ENCODE peak calls at places on chromosome 14, in four cellular contexts. G is esophagus squamous epithelium, R is upper lobe of right lung, Q is left lung. C is an unnamed sample.

GRCh38 chr14:62436256-62436655 is 609.0 kb downstream of the KCNH5 start:
- DNase-seq in Q (no peak), G (no peak), R (no peak), C (no peak)

GRCh38 chr14:100531591-100532121 is 55.6 kb downstream of the BEGAIN start:
- DNase-seq in R (peak), G (no peak), Q (peak), C (no peak)

GRCh38 chr14:101191882-101192660 is 288.5 kb upstream of the RTL1 start:
- DNase-seq in Q (peak), R (no peak), G (no peak), C (no peak)

GRCh38 chr14:31360919-31361662 is 59.3 kb downstream of the HEATR5A start:
- DNase-seq in G (no peak), R (no peak), Q (no peak), C (peak)

GRCh38 chr14:79378020-79378419 is 833.3 kb downstream of the DIO2 start:
- DNase-seq in G (no peak), Q (no peak), R (no peak), C (no peak)

GRCh38 chr14:64722842-64723447 is 18.7 kb downstream of the PLEKHG3 start:
- DNase-seq in Q (no peak), G (no peak), R (no peak), C (no peak)

GRCh38 chr14:100287202-100287997 is 18.8 kb downstream of the SLC25A29 start:
- DNase-seq in Q (no peak), G (no peak), R (peak), C (no peak)

GRCh38 chr14:29264865-29265264 is 498.3 kb downstream of the FOXG1 start:
- DNase-seq in G (no peak), Q (no peak), R (no peak), C (no peak)

GRCh38 chr14:80958258-80958657 is 2.8 kb downstream of the TSHR start:
- DNase-seq in Q (no peak), G (no peak), R (no peak), C (no peak)

GRCh38 chr14:76917158-76917596 is 91.0 kb downstream of the LRRC74A start:
- DNase-seq in R (no peak), Q (peak), G (no peak), C (peak)

GRCh38 chr14:90999299-90999698 is 61.1 kb downstream of the RPS6KA5 start:
- DNase-seq in G (no peak), Q (no peak), R (no peak), C (no peak)

GRCh38 chr14:19800282-19801117 is 3.1 kb upstream of the OR4N2 start:
- DNase-seq in G (no peak), Q (no peak), R (peak), C (no peak)

GRCh38 chr14:68552597-68552996 is 240.3 kb downstream of the ZFP36L1 start:
- DNase-seq in G (no peak), R (no peak), Q (no peak), C (peak)

GRCh38 chr14:64870160-64870559 is 9.5 kb downstream of the SPTB start:
- DNase-seq in G (no peak), Q (no peak), R (no peak), C (no peak)

GRCh38 chr14:23186913-23187654 is 3.6 kb upstream of the SLC7A8 start:
- DNase-seq in G (no peak), R (no peak), Q (no peak), C (peak)

GRCh38 chr14:64688028-64688427 is 16.2 kb upstream of the PLEKHG3 start:
- DNase-seq in R (no peak), Q (no peak), G (no peak), C (no peak)

GRCh38 chr14:38238332-38238731 is 17.6 kb downstream of the CLEC14A start:
- DNase-seq in Q (no peak), R (no peak), G (no peak), C (peak)

GRCh38 chr14:68308695-68309094 is 484.2 kb downstream of the ZFP36L1 start:
- DNase-seq in R (no peak), Q (no peak), G (no peak), C (peak)

GRCh38 chr14:29243355-29243754 is 476.8 kb downstream of the FOXG1 start:
- DNase-seq in G (no peak), R (no peak), Q (no peak), C (peak)

GRCh38 chr14:32534145-32534544 is 205.0 kb downstream of the AKAP6 start:
- DNase-seq in G (no peak), R (no peak), Q (no peak), C (no peak)

GRCh38 chr14:104657114-104657524 is 32.3 kb upstream of the INF2 start:
- DNase-seq in Q (no peak), R (peak), G (no peak), C (no peak)

GRCh38 chr14:96363751-96364336 is 518 bp downstream of the GSKIP start:
- DNase-seq in Q (peak), R (peak), G (no peak), C (peak)

GRCh38 chr14:100898935-100899840 is 4.3 kb downstream of the RTL1 start:
- DNase-seq in R (peak), G (no peak), Q (peak), C (no peak)

GRCh38 chr14:24279301-24280186 is 8.1 kb upstream of the RABGGTA start:
- DNase-seq in Q (no peak), G (no peak), R (no peak), C (peak)

GRCh38 chr14:37021406-37021805 is 151.0 kb downstream of the SLC25A21 start:
- DNase-seq in R (no peak), Q (no peak), G (no peak), C (no peak)

GRCh38 chr14:33934043-33934750 is 16.7 kb downstream of the EGLN3 start:
- DNase-seq in G (no peak), R (no peak), Q (no peak), C (no peak)

GRCh38 chr14:74954232-74954946 is 1.0 kb downstream of the PGF start:
- DNase-seq in Q (no peak), R (no peak), G (no peak), C (peak)

GRCh38 chr14:103897075-103897947 is 30.9 kb upstream of the TDRD9 start:
- DNase-seq in Q (no peak), R (peak), G (no peak), C (no peak)

GRCh38 chr14:45678163-45678562 is 425.2 kb upstream of the MIS18BP1 start:
- DNase-seq in R (no peak), Q (no peak), G (no peak), C (peak)

GRCh38 chr14:99179946-99180345 is 92.1 kb downstream of the BCL11B start:
- DNase-seq in G (no peak), Q (peak), R (no peak), C (no peak)

GRCh38 chr14:78358631-78359030 is 188.5 kb downstream of the NRXN3 start:
- DNase-seq in G (no peak), Q (no peak), R (no peak), C (no peak)

GRCh38 chr14:53880761-53881160 is 75.9 kb downstream of the BMP4 start:
- DNase-seq in Q (no peak), R (no peak), G (no peak), C (no peak)

GRCh38 chr14:74613211-74613914 is 1.3 kb upstream of the LTBP2 start:
- DNase-seq in Q (no peak), R (no peak), G (no peak), C (no peak)

GRCh38 chr14:54610051-54610977 is 43.4 kb downstream of the SAMD4A start:
- DNase-seq in Q (no peak), G (no peak), R (no peak), C (no peak)

DNA sequence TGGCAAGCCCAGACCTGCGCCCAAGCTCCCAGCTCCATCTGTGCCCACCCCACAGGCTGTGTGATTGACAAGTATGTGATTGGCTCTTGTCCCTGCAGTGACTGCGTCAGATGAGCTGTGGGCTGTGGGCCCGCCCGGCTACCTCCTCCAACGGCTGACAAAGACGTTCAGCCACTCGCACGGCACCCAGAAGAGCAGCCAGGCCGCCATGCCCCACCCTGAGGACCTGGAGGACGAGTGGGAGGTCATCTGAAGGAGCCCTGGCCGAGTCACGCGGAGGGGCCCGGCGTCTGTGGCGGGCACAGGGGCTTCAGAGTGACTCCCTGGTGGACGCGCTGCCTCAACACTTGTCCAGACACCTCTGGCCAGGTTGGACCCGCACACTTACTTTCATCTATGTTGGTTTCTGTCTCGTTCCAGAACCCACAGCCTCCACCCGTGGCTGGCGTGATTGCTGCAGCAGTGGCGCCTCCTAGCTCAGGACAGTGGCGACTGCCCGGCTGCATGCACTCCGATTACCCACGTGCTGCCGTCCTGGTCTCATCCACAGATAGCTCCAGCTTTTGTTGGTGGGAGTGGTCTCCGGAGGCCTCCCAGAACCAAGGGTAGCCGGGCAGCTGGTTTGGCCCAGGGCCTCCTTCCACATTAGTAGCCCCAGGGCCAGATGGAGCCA is 11.4 kb downstream of the ANKRD9 start:
- DNase-seq in G (no peak), R (no peak), Q (no peak), C (no peak)
- H3K4me3 ChIP-seq in G (no peak), R (no peak), Q (no peak), C (no peak)

GRCh38 chr14:92599786-92600185 is 86.2 kb downstream of the RIN3 start:
- DNase-seq in R (no peak), Q (no peak), G (no peak), C (peak)

GRCh38 chr14:92598549-92598905 is 84.9 kb downstream of the RIN3 start:
- DNase-seq in R (no peak), G (no peak), Q (no peak), C (no peak)

GRCh38 chr14:92601131-92601710 is 87.6 kb downstream of the RIN3 start:
- DNase-seq in Q (no peak), R (no peak), G (no peak), C (no peak)

GRCh38 chr14:92601757-92602417 is 88.3 kb downstream of the RIN3 start:
- DNase-seq in R (no peak), G (no peak), Q (no peak), C (no peak)

DNA sequence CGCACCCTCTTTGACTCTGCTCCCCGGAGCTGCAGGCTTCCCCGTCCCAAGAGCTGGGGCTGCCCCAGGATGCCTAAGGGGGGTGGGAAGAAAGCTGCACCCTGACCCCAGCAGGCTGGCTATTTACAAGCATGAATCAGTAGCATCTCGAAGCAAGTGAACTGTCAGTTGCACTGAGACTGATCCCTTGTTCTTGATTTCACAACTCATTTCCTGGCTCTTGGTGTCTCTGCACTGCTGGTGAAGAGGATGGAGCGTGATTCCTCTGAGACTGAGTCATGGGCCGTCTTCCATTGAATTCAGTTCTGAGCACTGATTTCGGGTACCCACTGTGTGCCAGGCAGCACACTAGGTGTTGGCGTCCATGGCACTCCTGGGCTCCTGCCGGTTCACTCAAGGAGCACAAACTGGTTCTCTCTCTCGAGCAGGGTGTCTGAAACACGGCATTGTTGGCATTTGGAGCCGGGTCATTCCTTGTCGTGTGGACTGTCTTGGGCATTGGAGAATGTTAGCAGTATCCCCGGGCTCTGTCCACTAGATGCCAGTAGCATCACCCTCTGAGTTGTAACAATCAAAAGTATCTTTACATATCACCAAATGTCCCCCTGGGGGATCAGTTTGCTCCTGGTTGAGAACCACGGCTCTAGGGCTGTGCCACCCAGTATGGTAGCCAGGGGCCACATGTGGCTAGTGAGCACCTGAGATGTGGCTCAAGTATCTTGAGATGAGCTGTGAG is 86.9 kb downstream of the RIN3 start:
- DNase-seq in G (no peak), R (no peak), Q (no peak), C (peak)
- TF ChIP-seq CTCF in G (no peak), R (peak), Q (no peak), C (peak)

GRCh38 chr14:86196476-86196875 is 666.5 kb downstream of the FLRT2 start:
- DNase-seq in R (no peak), Q (no peak), G (no peak), C (no peak)
- H3K4me3 ChIP-seq in R (no peak), Q (no peak), G (no peak), C (no peak)

GRCh38 chr14:72644758-72645489 is 249.0 kb downstream of the DPF3 start:
- DNase-seq in Q (no peak), G (no peak), R (no peak), C (no peak)
- TF ChIP-seq CTCF in Q (no peak), G (no peak), R (no peak), C (no peak)

DNA sequence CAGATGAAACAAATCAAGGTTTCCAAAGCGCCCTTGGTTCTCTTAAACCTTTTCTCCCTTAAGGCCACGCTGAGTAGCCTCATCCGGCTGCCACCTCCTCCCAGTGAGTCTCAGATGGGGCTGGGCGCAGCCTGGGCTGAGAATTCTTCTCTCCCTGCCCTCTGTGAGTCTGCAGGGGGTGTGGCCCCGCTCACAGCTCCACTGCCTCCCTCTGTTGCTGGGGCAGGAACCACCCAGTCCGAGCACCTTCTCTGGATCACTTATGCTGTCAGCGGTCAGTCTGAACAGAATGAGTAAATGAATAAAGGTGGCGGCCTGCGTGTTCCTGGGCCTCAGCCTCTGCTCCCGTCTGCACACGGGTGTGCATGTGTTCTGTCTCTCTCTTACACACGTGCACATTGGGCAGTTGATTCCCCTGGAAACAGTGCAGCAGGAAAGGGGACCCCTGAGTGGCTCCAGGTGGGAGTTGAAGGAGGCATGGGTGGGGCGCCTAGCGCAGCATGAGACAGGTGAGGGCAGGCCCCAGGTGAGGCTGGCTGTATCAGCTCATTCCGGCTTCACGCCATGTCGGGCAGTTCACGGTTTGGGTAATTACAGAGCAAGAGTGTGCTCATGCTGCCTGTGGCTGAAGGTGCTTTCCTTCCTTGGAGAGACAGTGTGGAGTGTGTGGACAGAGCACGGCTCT is 4.3 kb downstream of the PAPLN start:
- DNase-seq in Q (no peak), G (no peak), R (no peak), C (no peak)
- H3K4me3 ChIP-seq in Q (no peak), G (no peak), R (no peak), C (no peak)

DNA sequence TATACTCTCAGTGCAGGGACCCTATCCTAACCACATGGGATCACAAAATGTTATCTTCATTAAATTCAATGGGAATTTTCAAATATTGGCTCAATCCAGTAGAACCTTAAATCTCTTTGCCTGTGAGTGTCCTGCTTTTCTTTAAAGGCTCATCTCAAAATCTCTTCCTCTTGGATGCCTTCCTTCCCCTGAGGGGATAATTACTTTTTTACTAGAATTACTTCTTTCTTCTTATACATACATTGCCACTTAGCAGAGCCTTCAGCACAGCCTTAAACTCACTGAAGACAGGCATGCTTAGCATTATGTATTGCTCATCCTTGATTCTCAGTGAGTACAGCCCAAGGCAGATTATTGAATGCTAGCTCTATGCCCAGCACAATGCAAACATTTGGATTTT is 1918.0 kb upstream of the FLRT2 start:
- DNase-seq in G (no peak), Q (no peak), R (no peak), C (no peak)
- TF ChIP-seq CTCF in G (no peak), Q (no peak), R (no peak), C (no peak)

GRCh38 chr14:93010118-93010475 is 87.1 kb downstream of the CHGA start:
- DNase-seq in Q (no peak), R (no peak), G (no peak), C (no peak)
- H3K4me3 ChIP-seq in Q (no peak), R (no peak), G (no peak), C (no peak)

DNA sequence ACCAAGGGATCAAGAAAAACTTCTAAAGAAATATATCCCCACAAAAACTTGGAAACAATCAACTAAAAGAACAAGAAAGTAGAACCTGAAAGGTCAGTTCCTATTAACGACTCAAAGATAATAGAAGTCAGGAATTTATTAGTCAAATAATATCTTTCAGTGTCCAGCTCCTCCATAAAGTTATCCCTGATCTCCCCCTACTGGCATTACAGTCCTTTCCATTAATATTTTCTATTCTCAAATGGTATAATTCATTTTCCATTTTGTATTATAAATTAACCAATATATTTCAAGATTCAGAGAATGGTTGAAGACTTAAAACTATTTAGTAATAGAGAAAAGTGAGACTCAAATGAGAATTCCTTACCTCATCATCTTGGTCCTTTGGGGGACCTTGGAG is 11.6 kb upstream of the SUPT16H start:
- DNase-seq in Q (no peak), G (no peak), R (no peak), C (no peak)
- TF ChIP-seq CTCF in Q (no peak), G (no peak), R (no peak), C (no peak)

C was measured in foreskin fibroblast.